ENCODE peak calls at places on chromosomes 16 and 17, in six cellular contexts. K is transverse colon, Z is suprapubic skin, N is adrenal gland, T is heart left ventricle, F is esophagus squamous epithelium. Y is an unnamed sample.
A peak's percentile ranks its signal among the peaks of the same experiment; 100 is the strongest.

GRCh38 chr16:86563489-86564345 is 2.9 kb upstream of the FOXC2 start:
- DNase-seq in Z (peak; percentile 96), K (peak; percentile 91), T (peak; percentile 87), N (peak; percentile 95), F (peak; percentile 35), Y (peak; percentile 92)

GRCh38 chr17:20784100-20784665 is 204.7 kb downstream of the CDRT15L2 start:
- DNase-seq in K (no peak), Z (no peak), N (no peak), T (no peak), F (no peak), Y (no peak)

GRCh38 chr17:38687291-38687690 is 12.5 kb upstream of the EPOP start:
- DNase-seq in T (no peak), N (no peak), Z (no peak), K (no peak), F (no peak), Y (no peak)

GRCh38 chr17:58873926-58874325 is 118.3 kb downstream of the PPM1E start:
- DNase-seq in N (no peak), F (no peak), Z (no peak), T (no peak), K (no peak), Y (no peak)

GRCh38 chr17:14604920-14605599 is 304.2 kb downstream of the HS3ST3B1 start:
- DNase-seq in F (peak; percentile 2), K (peak; percentile 27), T (peak; percentile 28), Z (no peak), N (peak; percentile 39), Y (peak; percentile 11)

GRCh38 chr16:80993293-80993691 is 13.4 kb downstream of the CMC2 start:
- DNase-seq in F (no peak), K (no peak), N (peak; percentile 60), Z (no peak), T (no peak), Y (no peak)

GRCh38 chr16:58022601-58023371 is 2.8 kb upstream of the MMP15 start:
- DNase-seq in K (peak; percentile 71), T (peak; percentile 82), Z (no peak), N (peak; percentile 91), F (no peak), Y (peak; percentile 71)

GRCh38 chr17:32621612-32622312 is 135.0 kb downstream of the CDK5R1 start:
- DNase-seq in F (no peak), N (no peak), Z (no peak), T (no peak), K (no peak), Y (no peak)

DNA sequence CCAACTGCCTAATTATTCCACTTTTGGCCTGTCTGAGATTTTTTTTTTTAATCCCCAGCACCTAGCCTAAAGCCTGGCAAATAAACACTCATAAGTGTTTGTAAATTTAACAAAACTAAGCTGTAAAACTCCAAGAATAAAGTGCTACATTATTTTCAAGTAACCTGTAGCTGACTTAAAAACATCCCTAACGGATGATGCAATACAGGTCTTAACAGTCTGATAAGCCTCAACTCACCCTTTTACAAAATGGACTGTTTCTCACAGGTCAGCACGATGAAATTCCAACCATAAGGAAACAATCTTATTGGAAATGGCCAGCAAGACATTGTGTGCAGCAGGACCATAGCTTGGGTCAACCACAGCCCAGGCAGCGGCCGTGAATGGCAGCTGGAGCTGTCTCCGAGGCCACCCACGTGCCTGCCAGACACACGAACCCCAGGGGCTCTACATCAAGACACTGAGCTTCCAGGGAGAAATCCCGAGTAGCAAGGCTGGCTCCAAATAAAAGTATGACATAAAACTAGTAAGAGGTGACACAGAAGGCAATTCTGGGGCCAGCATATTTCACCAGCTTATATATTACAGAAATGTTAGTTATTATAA is 58.9 kb downstream of the NDEL1 start:
- DNase-seq in N (no peak), T (no peak), Z (no peak), F (no peak), K (no peak), Y (no peak)
- H3K36me3 ChIP-seq in N (no peaks in the 10 kb centered on the region), T (peaks cover 17% of the 10 kb centered on the region), Z (peaks cover 62% of the 10 kb centered on the region), F (no peaks in the 10 kb centered on the region), K (peaks cover 2% of the 10 kb centered on the region), Y (peaks cover 2% of the 10 kb centered on the region)

GRCh38 chr16:30874821-30875717 is 18.8 kb downstream of the BCL7C start:
- DNase-seq in K (peak; percentile 93), Z (peak; percentile 92), T (peak; percentile 92), F (peak; percentile 50), N (peak; percentile 93), Y (peak; percentile 88)
- TF ChIP-seq POLR2A in K (peak; percentile 94), Z (no peak), T (peak; percentile 86), F (peak; percentile 80), N (peak; percentile 90), Y (peak; percentile 91)

DNA sequence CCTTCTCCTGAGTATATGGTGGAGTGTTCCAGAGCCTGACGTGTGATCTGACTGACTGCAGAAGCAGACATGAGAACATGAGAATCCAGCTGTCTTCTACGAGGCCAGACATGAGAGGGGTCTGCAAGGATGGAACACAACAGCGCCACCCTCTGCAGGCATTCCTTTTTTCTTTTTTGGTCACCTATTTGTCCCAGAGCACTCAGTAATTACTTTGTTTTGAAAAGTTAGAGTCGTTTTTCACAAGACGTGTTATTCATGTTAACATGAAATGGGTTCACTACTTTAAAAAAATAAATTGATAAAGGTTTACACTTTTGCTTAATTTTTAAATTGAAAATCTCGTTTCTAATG is 43.8 kb upstream of the ATP2A3 start:
- DNase-seq in K (no peak), N (no peak), Z (peak; percentile 16), T (no peak), F (no peak), Y (no peak)
- TF ChIP-seq CTCF in K (no peak), N (no peak), Z (no peak), T (peak; percentile 24), F (no peak), Y (no peak)

GRCh38 chr17:29292992-29293889 is 707 bp downstream of the NUFIP2 start:
- DNase-seq in Z (peak; percentile 84), F (no peak), T (peak; percentile 74), K (peak; percentile 67), N (peak; percentile 69), Y (peak; percentile 65)

GRCh38 chr17:29292071-29292991 is 1.6 kb downstream of the NUFIP2 start:
- DNase-seq in Z (peak; percentile 87), K (peak; percentile 72), T (peak; percentile 77), N (peak; percentile 81), F (no peak), Y (peak; percentile 67)

GRCh38 chr17:29293890-29294579 is at the start of gene NUFIP2:
- DNase-seq in Z (peak; percentile 100), N (peak; percentile 100), T (peak; percentile 100), K (peak; percentile 100), F (peak; percentile 97), Y (peak; percentile 100)

GRCh38 chr17:29291163-29291752 is 2.7 kb downstream of the NUFIP2 start:
- DNase-seq in Z (no peak), T (no peak), N (no peak), F (no peak), K (no peak), Y (peak; percentile 43)

DNA sequence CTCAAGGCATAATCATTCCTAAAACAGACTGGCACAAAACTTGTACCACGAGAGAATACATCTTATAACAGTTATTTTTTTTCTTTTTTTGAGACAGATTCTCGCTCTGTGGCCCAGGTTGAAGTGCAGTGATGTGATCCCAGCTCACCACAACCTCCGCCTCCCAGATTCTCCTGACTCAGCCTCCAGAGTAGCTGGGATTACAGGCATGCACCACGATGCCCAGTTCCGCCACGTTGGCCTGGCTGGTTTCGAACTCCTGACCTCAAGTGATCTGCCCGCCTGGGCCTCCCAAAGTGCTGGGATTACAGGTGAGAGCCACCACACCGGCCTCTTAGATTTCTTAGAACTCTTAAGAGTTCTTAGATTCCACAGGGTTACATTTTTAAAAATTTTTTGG is 4.1 kb downstream of the NUFIP2 start:
- DNase-seq in K (no peak), Z (no peak), N (no peak), F (no peak), T (no peak), Y (no peak)
- H3K36me3 ChIP-seq in K (peaks cover 26% of the 10 kb centered on the region), Z (peaks cover 37% of the 10 kb centered on the region), N (no peaks in the 10 kb centered on the region), F (peaks cover 4% of the 10 kb centered on the region), T (peaks cover 3% of the 10 kb centered on the region), Y (peaks cover 14% of the 10 kb centered on the region)

GRCh38 chr17:50685691-50686493 is 21.8 kb downstream of the ANKRD40 start:
- DNase-seq in F (no peak), T (no peak), K (no peak), N (peak; percentile 31), Z (no peak), Y (peak; percentile 40)

GRCh38 chr17:50685334-50685665 is 22.4 kb downstream of the ANKRD40 start:
- DNase-seq in Z (no peak), T (no peak), F (no peak), K (no peak), N (no peak), Y (no peak)

GRCh38 chr17:50688168-50688719 is 19.5 kb downstream of the ANKRD40 start:
- DNase-seq in K (no peak), T (no peak), F (no peak), N (peak; percentile 30), Z (no peak), Y (no peak)

GRCh38 chr17:50687200-50688066 is 20.3 kb downstream of the ANKRD40 start:
- DNase-seq in K (no peak), F (no peak), N (peak; percentile 74), T (no peak), Z (no peak), Y (no peak)

DNA sequence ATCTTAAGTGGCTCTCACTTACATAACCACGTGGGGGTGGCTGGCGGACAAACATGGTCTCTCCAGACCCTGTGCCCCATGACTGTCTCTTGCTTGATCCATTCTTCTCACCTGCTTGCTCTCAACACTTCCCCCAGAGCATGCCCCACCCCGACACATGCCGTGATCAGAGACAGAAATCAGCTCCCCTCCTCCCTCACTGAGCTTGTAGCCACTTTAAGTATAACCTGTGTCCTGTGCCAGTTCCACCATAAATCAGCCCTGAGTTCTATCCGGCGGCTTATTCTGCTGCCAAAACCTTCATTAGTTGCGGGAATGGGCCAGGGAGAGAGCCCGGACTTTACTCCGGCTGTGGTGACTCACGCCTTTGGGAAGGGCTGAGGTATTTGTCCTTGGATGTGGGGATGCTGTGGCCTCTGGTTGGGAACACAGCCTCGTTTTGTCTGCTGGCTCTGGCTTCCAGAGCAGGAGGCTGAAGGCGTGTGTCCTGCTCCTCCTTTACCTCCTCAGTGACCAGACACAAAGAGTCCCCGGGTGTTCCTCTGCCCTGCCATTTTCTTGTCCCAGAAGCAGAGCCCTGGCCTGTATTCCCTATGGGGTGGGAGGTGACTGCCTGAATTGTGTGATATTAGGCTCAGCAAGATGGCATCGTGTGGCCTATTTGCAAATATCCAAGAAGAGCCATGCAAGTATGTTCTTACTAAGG is 21.1 kb downstream of the ANKRD40 start:
- DNase-seq in N (peak; percentile 96), F (no peak), T (peak; percentile 43), K (peak; percentile 89), Z (no peak), Y (peak; percentile 87)
- TF ChIP-seq POLR2A in N (peak; percentile 79), F (no peak), T (no peak), K (peak; percentile 32), Z (no peak), Y (peak; percentile 53)

DNA sequence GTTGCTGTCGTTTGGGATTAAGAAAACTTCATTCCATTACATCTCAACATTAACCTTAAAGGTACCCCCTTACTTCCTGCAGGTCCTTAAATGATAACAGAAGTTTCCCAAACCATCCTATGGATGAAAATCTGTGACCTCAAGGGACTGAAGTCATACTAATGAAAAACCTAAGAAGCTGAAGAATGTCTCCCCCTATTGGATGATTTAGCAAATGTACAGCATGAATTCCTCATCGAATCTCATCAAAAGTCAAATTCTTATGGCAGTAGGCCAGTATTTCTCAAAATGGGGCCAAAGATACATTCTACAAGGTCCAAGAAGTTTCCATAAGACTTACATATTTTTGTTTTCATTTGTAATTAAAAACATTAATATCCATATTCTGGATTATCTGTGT is 13.5 kb downstream of the SCO1 start:
- DNase-seq in K (no peak), F (no peak), Z (no peak), T (no peak), N (no peak), Y (no peak)
- TF ChIP-seq CTCF in K (no peak), F (peak; percentile 25), Z (no peak), T (peak; percentile 23), N (peak; percentile 34), Y (peak; percentile 6)